ENCODE peak calls at places on chromosomes 7 and 10, in four cellular contexts. I, H, Z and K are unnamed samples.
A peak's percentile ranks its signal among the peaks of the same experiment; 100 is the strongest.

GRCh38 chr10:131577178-131577555 is 265.6 kb upstream of the TCERG1L start:
- DNase-seq in H (no peak), I (no peak), Z (no peak), K (no peak)

GRCh38 chr10:84076540-84077195 is 62.6 kb upstream of the GHITM start:
- DNase-seq in Z (peak; percentile 19), H (peak; percentile 34), I (no peak), K (no peak)

GRCh38 chr7:28626629-28627262 is 214.4 kb downstream of the CREB5 start:
- DNase-seq in Z (peak; percentile 25), I (no peak), H (peak; percentile 60), K (peak; percentile 28)

GRCh38 chr10:125158528-125159485 is 1.6 kb downstream of the CTBP2 start:
- DNase-seq in H (peak; percentile 28), Z (no peak), I (no peak), K (peak; percentile 42)

GRCh38 chr10:13528875-13529713 is at the start of gene BEND7:
- DNase-seq in H (peak; percentile 95), I (no peak), Z (no peak), K (peak; percentile 65)

GRCh38 chr7:28793383-28793782 is 164.7 kb downstream of the TRIL start:
- DNase-seq in Z (no peak), H (no peak), I (no peak), K (no peak)

GRCh38 chr7:36045275-36045674 is 107.8 kb upstream of the EEPD1 start:
- DNase-seq in H (no peak), Z (no peak), I (no peak), K (no peak)

GRCh38 chr10:67606572-67606971 is 89.4 kb downstream of the CTNNA3 start:
- DNase-seq in Z (no peak), I (no peak), H (no peak), K (peak; percentile 18)

GRCh38 chr7:47540053-47540386 is 41.9 kb downstream of the TNS3 start:
- DNase-seq in H (no peak), I (no peak), Z (no peak), K (no peak)

GRCh38 chr10:490256-490655 is 199.2 kb downstream of the DIP2C start:
- DNase-seq in Z (no peak), I (no peak), H (no peak), K (no peak)

GRCh38 chr7:123773499-123773898 is 24.7 kb upstream of the WASL start:
- DNase-seq in I (no peak), H (no peak), Z (no peak), K (peak; percentile 27)

GRCh38 chr10:32149257-32149955 is 93.2 kb upstream of the KIF5B start:
- DNase-seq in I (peak; percentile 45), H (no peak), Z (no peak), K (no peak)

GRCh38 chr7:106484562-106484961 is 176.4 kb downstream of the CCDC71L start:
- DNase-seq in I (no peak), Z (no peak), H (no peak), K (no peak)

GRCh38 chr7:78530351-78530750 is 731.8 kb downstream of the PHTF2 start:
- DNase-seq in Z (peak; percentile 21), I (no peak), H (no peak), K (peak; percentile 5)

GRCh38 chr7:44122529-44122928 is 819 bp downstream of the POLD2 start:
- DNase-seq in H (no peak), I (no peak), Z (no peak), K (no peak)

GRCh38 chr7:149670288-149670687 is 103.1 kb downstream of the ZNF467 start:
- DNase-seq in I (no peak), H (no peak), Z (no peak), K (no peak)

GRCh38 chr7:138890467-138890781 is 90.8 kb downstream of the KIAA1549 start:
- DNase-seq in Z (no peak), I (no peak), H (no peak), K (no peak)

GRCh38 chr7:125336326-125336725 is 406.7 kb upstream of the POT1 start:
- DNase-seq in I (no peak), Z (no peak), H (no peak), K (no peak)

GRCh38 chr7:155191901-155192478 is 105.7 kb upstream of the INSIG1 start:
- DNase-seq in Z (no peak), I (no peak), H (no peak), K (no peak)

GRCh38 chr10:31353574-31353973 is 34.6 kb downstream of the ZEB1 start:
- DNase-seq in H (no peak), I (peak; percentile 73), Z (peak; percentile 46), K (peak; percentile 43)

GRCh38 chr10:18195060-18195799 is 55.0 kb downstream of the CACNB2 start:
- DNase-seq in I (no peak), Z (no peak), H (no peak), K (no peak)

GRCh38 chr7:3112499-3113134 is 69.0 kb upstream of the CARD11 start:
- DNase-seq in I (no peak), Z (no peak), H (no peak), K (no peak)

GRCh38 chr10:72477463-72477862 is 122.7 kb upstream of the DNAJB12 start:
- DNase-seq in H (no peak), I (no peak), Z (no peak), K (no peak)

GRCh38 chr7:155842496-155843265 is 30.4 kb upstream of the SHH start:
- DNase-seq in I (no peak), Z (no peak), H (no peak), K (no peak)

GRCh38 chr7:36238138-36238537 is 85.1 kb downstream of the EEPD1 start:
- DNase-seq in H (no peak), I (no peak), Z (no peak), K (no peak)

GRCh38 chr10:84248794-84249193 is 3.9 kb downstream of the RGR start:
- DNase-seq in H (no peak), I (no peak), Z (no peak), K (no peak)

GRCh38 chr10:131517781-131518180 is 206.3 kb upstream of the TCERG1L start:
- DNase-seq in Z (no peak), I (no peak), H (no peak), K (no peak)

GRCh38 chr10:116256749-116257259 is 16.2 kb downstream of the GFRA1 start:
- DNase-seq in I (no peak), H (no peak), Z (no peak), K (no peak)

GRCh38 chr7:95646350-95646749 is 50.0 kb upstream of the PDK4 start:
- DNase-seq in I (no peak), H (no peak), Z (no peak), K (no peak)

GRCh38 chr7:129969881-129970446 is 17.2 kb upstream of the UBE2H start:
- DNase-seq in I (no peak), Z (no peak), H (peak; percentile 47), K (peak; percentile 88)

GRCh38 chr7:26451997-26452396 is 160.3 kb downstream of the SNX10 start:
- DNase-seq in Z (no peak), I (no peak), H (no peak), K (no peak)

GRCh38 chr7:139482662-139483466 is 609 bp downstream of the KLRG2 start:
- DNase-seq in H (peak; percentile 12), I (no peak), Z (no peak), K (no peak)

GRCh38 chr7:43727003-43727402 is 2.3 kb downstream of the COA1 start:
- DNase-seq in H (no peak), Z (no peak), I (no peak), K (no peak)

GRCh38 chr10:2831509-2831908 is 235.8 kb upstream of the PFKP start:
- DNase-seq in I (no peak), Z (no peak), H (no peak), K (no peak)

GRCh38 chr10:30185916-30186315 is 126.5 kb upstream of the JCAD start:
- DNase-seq in Z (no peak), H (no peak), I (no peak), K (no peak)

GRCh38 chr7:120805636-120806388 is 52.1 kb downstream of the TSPAN12 start:
- DNase-seq in I (peak; percentile 53), H (peak; percentile 76), Z (peak; percentile 44), K (peak; percentile 51)

GRCh38 chr7:111089822-111090426 is 1.0 kb upstream of the LRRN3 start:
- DNase-seq in H (peak; percentile 72), Z (peak; percentile 40), I (no peak), K (peak; percentile 55)

GRCh38 chr7:159006610-159007130 is 138.0 kb downstream of the VIPR2 start:
- DNase-seq in H (peak; percentile 76), Z (no peak), I (no peak), K (no peak)

GRCh38 chr7:157989611-157990010 is 598.0 kb downstream of the PTPRN2 start:
- DNase-seq in I (no peak), H (no peak), Z (no peak), K (no peak)

GRCh38 chr7:74502216-74502891 is 48.6 kb downstream of the GTF2IRD1 start:
- DNase-seq in Z (no peak), I (no peak), H (no peak), K (no peak)

GRCh38 chr10:10755490-10755889 is 262.2 kb upstream of the CELF2 start:
- DNase-seq in Z (no peak), H (no peak), I (no peak), K (no peak)

DNA sequence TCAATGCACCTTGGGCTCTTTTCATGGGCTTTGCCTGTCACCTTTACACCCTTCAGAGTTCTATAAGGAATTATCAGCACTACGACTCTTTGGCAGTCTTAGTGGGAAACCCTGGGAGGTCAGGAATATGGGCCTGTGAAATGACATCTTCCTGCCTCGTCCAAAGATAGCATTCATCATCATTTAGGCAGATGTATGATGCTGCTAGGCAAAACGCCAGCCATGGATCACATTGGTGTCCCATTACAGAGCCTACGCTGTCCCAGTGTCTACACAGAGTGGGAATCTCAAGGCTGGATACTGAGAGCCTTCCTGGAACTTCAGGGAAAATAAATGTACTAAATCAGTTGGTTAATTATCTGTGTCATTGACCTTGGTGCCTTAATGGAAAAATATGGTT is 259.4 kb upstream of the CELF2 start:
- DNase-seq in I (no peak), H (no peak), Z (no peak), K (no peak)
- TF ChIP-seq POLR2A in I (no peak), H (no peak), Z (no peak), K (no peak)

DNA sequence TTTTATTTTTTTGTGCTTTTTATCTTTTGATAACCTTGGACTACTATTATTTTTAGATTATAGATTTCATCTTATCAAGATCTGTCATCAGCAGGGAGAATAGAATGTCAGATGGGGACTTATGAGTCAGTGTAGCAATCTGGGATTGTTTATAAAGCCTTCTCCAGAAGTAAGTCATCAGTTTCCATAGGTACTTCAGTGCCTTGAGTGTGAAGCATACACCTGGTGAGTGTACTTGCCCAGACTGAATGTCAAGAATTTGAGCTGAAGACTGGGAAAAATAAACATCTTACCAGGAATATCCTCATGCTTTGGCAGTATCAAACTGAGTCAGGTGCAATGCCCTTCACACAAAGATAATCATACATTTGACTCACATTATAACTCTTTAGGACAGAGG is 2.2 kb downstream of the CASD1 start:
- DNase-seq in I (no peak), Z (no peak), H (no peak), K (peak; percentile 8)
- TF ChIP-seq REST in I (no peak), Z (no peak), H (no peak), K (no peak)

GRCh38 chr10:130138479-130138866 is 2.3 kb downstream of the GLRX3 start:
- DNase-seq in H (peak; percentile 18), I (no peak), Z (peak; percentile 87), K (peak; percentile 62)
- TF ChIP-seq JUNB in H (no peak), I (no peak), Z (no peak), K (peak; percentile 27)

GRCh38 chr10:79242620-79243152 is 104.6 kb upstream of the PPIF start:
- DNase-seq in H (no peak), I (no peak), Z (no peak), K (no peak)
- TF ChIP-seq POLR2A in H (no peak), I (peak; percentile 86), Z (no peak), K (no peak)

GRCh38 chr7:134645935-134646334 is 718 bp upstream of the BPGM start:
- DNase-seq in H (peak; percentile 41), I (no peak), Z (no peak), K (no peak)
- TF ChIP-seq REST in H (no peak), I (no peak), Z (no peak), K (no peak)

GRCh38 chr10:133347636-133348517 is 704 bp downstream of the PRAP1 start:
- DNase-seq in I (no peak), Z (peak; percentile 75), H (no peak), K (no peak)
- TF ChIP-seq JUNB in I (no peak), Z (peak; percentile 91), H (no peak), K (no peak)